ENCODE peak calls at places on chromosomes 7 and 10, in five cellular contexts. E is neural progenitor cell, F is SK-N-SH, G is PC-3, Y is GM23248. J is an unnamed sample.
A peak's percentile ranks its signal among the peaks of the same experiment; 100 is the strongest.

GRCh38 chr7:151725844-151726770 is 150.8 kb downstream of the PRKAG2 start:
- DNase-seq in G (no peak), F (no peak), Y (no peak), E (no peak), J (no peak)

GRCh38 chr10:119079572-119080520 is 771 bp downstream of the EIF3A start:
- DNase-seq in E (peak; percentile 78), G (peak; percentile 44), Y (peak; percentile 95), F (peak; percentile 90), J (peak; percentile 72)

GRCh38 chr7:24936121-24936824 is 43.7 kb downstream of the OSBPL3 start:
- DNase-seq in E (no peak), Y (peak; percentile 47), F (no peak), G (peak; percentile 39), J (no peak)

GRCh38 chr10:104201636-104202035 is 30.5 kb downstream of the CFAP43 start:
- DNase-seq in E (no peak), G (no peak), F (no peak), Y (no peak), J (no peak)

GRCh38 chr7:129807863-129808262 is 144.9 kb downstream of the UBE2H start:
- DNase-seq in E (no peak), Y (no peak), G (no peak), F (no peak), J (peak; percentile 56)

GRCh38 chr10:91043173-91043910 is 122.5 kb upstream of the ANKRD1 start:
- DNase-seq in E (peak; percentile 53), G (peak; percentile 46), F (peak; percentile 52), Y (peak; percentile 35), J (peak; percentile 56)

GRCh38 chr7:132243463-132243862 is 332.8 kb downstream of the PLXNA4 start:
- DNase-seq in E (no peak), Y (no peak), G (no peak), F (no peak), J (no peak)

GRCh38 chr7:129343099-129343700 is 91.0 kb upstream of the STRIP2 start:
- DNase-seq in E (peak; percentile 13), G (peak; percentile 68), Y (peak; percentile 61), F (peak; percentile 64), J (peak; percentile 30)

GRCh38 chr7:136000288-136000913 is 23.2 kb upstream of the MTPN start:
- DNase-seq in F (no peak), Y (peak; percentile 37), E (no peak), G (no peak), J (no peak)

GRCh38 chr10:34031410-34031809 is 696.9 kb upstream of the NRP1 start:
- DNase-seq in G (peak; percentile 95), F (no peak), E (no peak), Y (peak; percentile 91), J (no peak)

GRCh38 chr10:88076027-88076880 is 212.8 kb downstream of the PTEN start:
- DNase-seq in Y (no peak), E (no peak), G (no peak), F (no peak), J (no peak)

GRCh38 chr7:158406817-158407216 is 180.8 kb downstream of the PTPRN2 start:
- DNase-seq in F (no peak), E (no peak), G (no peak), Y (no peak), J (no peak)

GRCh38 chr7:1360521-1360971 is 98.7 kb downstream of the MICALL2 start:
- DNase-seq in F (peak; percentile 46), G (no peak), E (no peak), Y (no peak), J (no peak)

GRCh38 chr10:121032460-121032859 is 181.3 kb downstream of the WDR11 start:
- DNase-seq in E (no peak), F (no peak), G (no peak), Y (no peak), J (peak; percentile 6)

GRCh38 chr10:1400129-1400865 is 337.0 kb downstream of the ADARB2 start:
- DNase-seq in F (no peak), G (no peak), E (no peak), Y (no peak), J (no peak)

GRCh38 chr7:75892634-75893272 is 13.9 kb downstream of the RHBDD2 start:
- DNase-seq in F (no peak), G (no peak), E (no peak), Y (peak; percentile 61), J (no peak)

GRCh38 chr10:77264107-77264506 is 373.5 kb downstream of the KCNMA1 start:
- DNase-seq in G (peak; percentile 65), Y (no peak), F (no peak), E (no peak), J (no peak)

GRCh38 chr7:134599371-134599770 is 47.3 kb upstream of the BPGM start:
- DNase-seq in E (no peak), Y (no peak), F (no peak), G (no peak), J (peak; percentile 40)

GRCh38 chr7:120218702-120219101 is 54.3 kb upstream of the KCND2 start:
- DNase-seq in F (no peak), E (no peak), G (no peak), Y (peak; percentile 47), J (no peak)

GRCh38 chr7:151637781-151638261 is 118.1 kb upstream of the RHEB start:
- DNase-seq in F (no peak), E (no peak), G (no peak), Y (no peak), J (no peak)

DNA sequence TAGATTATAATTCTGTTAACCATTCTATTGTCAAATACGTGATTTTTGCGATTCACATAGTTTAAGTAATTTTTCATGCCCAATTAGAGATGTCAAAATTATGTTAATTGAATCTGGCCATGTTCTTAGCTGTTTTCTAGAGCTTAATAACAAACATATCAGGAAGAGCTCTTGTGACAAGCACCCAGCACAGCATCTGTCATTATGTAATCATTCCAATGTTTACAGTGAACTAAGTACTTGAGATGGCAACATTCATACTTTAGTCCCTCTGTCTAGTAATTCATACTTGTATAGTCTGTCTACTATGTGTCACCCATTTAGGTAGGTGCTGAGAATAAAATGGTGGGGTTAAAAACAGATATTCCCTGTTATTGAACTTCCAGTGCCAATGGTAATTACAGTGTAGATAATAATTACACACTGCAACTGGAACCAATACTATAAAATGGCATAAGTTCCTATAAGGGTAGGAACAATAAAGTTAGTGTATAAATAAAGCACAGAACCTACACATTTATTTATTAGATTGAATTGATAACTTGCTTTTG is 55.2 kb downstream of the ZEB1 start:
- DNase-seq in F (no peak), Y (peak; percentile 56), E (no peak), G (no peak), J (no peak)
- H3F3A ChIP-seq in F (peaks cover 7% of the 10 kb centered on the region), Y (peaks cover 19% of the 10 kb centered on the region), E (no peaks in the 10 kb centered on the region), G (no peaks in the 10 kb centered on the region), J (no peaks in the 10 kb centered on the region)

DNA sequence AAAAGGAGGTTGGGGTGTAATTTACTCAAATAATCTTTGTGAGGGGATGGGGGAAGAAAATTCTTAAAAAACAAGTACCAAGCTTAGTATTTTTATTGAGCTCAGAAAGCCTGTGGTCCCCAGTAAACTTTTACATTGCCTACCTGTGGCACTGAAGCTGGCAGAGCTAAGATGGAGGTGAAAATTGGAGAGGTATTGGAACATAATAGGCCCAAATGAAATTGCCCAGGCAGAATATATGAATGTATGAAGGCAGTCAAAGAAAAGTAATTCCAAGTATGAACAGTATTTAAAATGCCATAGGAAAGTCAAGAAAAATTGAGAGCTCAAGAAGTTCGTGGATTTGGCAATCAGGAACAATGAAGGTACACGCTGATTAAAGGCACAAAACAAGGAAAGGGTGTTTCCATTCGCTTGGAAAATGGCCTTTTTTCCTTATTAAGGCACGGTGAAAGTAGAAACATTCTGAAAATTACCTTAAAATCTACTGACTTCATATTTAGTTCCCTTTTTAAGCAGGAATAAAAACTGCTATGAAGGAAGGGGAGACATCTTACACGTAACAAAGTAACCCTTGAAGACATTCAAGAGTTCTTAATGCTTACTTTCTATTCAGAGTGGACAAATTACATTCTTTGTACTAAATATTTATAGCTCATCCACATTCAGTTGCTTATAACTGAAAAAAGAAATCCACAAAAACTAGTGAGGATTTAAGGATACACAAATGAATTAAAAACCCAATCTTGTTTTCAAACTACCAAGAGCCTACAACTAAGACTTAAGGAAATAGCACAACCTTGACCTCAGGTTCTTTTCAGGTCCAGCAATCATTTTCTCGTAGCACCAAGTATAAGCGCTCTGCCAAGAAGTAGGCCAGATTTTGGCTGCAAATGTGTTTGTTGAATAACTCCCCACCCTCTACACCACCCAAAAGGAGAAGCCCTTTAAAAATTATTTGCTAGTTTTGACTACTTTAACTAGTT is 3.2 kb upstream of the KMT2E start:
- DNase-seq in F (no peak), Y (peak; percentile 55), E (no peak), G (no peak), J (peak; percentile 14)
- H3F3A ChIP-seq in F (peaks cover 12% of the 10 kb centered on the region), Y (peaks cover 55% of the 10 kb centered on the region), E (peaks cover 27% of the 10 kb centered on the region), G (no peaks in the 10 kb centered on the region), J (no peaks in the 10 kb centered on the region)

GRCh38 chr7:6375346-6376101 is 72.2 kb downstream of the DAGLB start:
- DNase-seq in E (peak; percentile 45), Y (peak; percentile 67), F (no peak), G (peak; percentile 25), J (peak; percentile 43)

GRCh38 chr7:6382797-6383196 is 65.0 kb downstream of the DAGLB start:
- DNase-seq in F (no peak), Y (peak; percentile 45), G (no peak), E (no peak), J (no peak)

GRCh38 chr7:6380310-6381095 is 67.3 kb downstream of the DAGLB start:
- DNase-seq in Y (no peak), F (no peak), E (no peak), G (no peak), J (no peak)

GRCh38 chr7:6376820-6377219 is 70.9 kb downstream of the DAGLB start:
- DNase-seq in Y (no peak), F (no peak), E (no peak), G (no peak), J (peak; percentile 34)

DNA sequence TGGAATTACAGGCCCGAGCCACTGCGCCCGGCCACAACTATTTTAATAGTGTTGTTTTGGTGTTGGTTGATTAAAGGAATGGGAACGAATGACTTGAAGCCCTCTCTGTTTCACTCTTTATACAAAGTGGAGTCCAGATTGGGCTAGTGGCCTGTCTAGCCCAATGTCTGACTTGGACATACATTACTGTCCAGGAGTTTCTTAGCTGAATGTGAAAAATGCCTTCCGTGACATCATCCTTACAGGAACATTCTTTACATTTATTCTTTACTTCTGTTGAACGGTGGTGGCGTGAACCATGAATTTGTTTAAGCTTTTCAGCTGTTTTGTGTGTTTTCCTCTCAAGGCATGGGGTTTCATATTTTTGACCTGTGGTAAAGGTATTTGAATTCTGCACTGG is 67.9 kb downstream of the DAGLB start:
- DNase-seq in G (no peak), E (no peak), Y (no peak), F (no peak), J (no peak)
- H3F3A ChIP-seq in G (no peaks in the 10 kb centered on the region), E (peaks cover 16% of the 10 kb centered on the region), Y (peaks cover 50% of the 10 kb centered on the region), F (peaks cover 43% of the 10 kb centered on the region), J (peaks cover 6% of the 10 kb centered on the region)

DNA sequence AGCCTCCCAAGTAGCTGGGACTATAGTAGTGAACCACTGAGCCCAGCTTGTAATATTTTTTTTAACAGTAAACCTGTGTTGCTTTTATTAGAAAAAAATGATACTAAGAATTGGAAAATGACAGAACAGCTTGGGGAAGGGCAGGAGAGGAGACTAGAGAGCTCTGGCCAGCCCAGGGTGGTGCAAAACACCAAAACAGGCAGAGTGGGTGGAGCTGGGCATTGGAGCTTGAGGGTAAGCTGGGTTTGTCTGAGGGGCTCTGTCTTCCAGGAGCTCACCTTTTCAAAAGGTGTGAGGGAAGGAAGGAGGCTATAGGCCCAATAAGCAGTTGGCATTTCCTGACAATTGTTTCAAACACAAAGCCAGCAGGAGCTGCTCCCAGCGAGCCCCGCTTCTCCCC is 75.2 kb upstream of the DUSP5 start:
- DNase-seq in Y (no peak), E (no peak), G (no peak), F (no peak), J (no peak)
- H3F3A ChIP-seq in Y (peaks cover 38% of the 10 kb centered on the region), E (peaks cover 7% of the 10 kb centered on the region), G (no peaks in the 10 kb centered on the region), F (peaks cover 14% of the 10 kb centered on the region), J (no peaks in the 10 kb centered on the region)

J was measured in GM23338.